ENCODE peak calls at places on chromosomes 7 and 10, in eight cellular contexts. A is HCT116, O is esophagus squamous epithelium, V is endothelial cell of umbilical vein, F is Peyer's patch, W is transverse colon, I is GM12878, E is uterus. N is an unnamed sample. For H3K4me1, the result is how much of the 10 kb centered on the place peaks cover.

GRCh38 chr7:123979876-123980275 is 53.0 kb downstream of the TMEM229A start:
- DNase-seq in A (no peak), E (no peak), I (no peak), O (no peak), F (no peak), W (no peak), V (no peak), N (no peak)

GRCh38 chr7:149220534-149220933 is 18.9 kb upstream of the ZNF212 start:
- DNase-seq in I (no peak), A (no peak), O (no peak), E (no peak), F (no peak), V (no peak), W (no peak), N (no peak)

GRCh38 chr7:47571355-47572100 is 10.4 kb downstream of the TNS3 start:
- DNase-seq in A (no peak), E (peak), O (no peak), V (no peak), I (no peak), F (peak), W (peak), N (peak)

GRCh38 chr7:44381494-44382220 is 56.3 kb upstream of the CAMK2B start:
- DNase-seq in O (no peak), W (no peak), V (no peak), F (no peak), E (no peak), I (no peak), A (no peak), N (peak)

GRCh38 chr10:114367041-114367675 is 37.1 kb downstream of the AFAP1L2 start:
- DNase-seq in I (no peak), E (peak), V (no peak), O (no peak), A (no peak), W (no peak), F (no peak), N (no peak)

GRCh38 chr10:29228586-29228985 is 60.3 kb upstream of the LYZL1 start:
- DNase-seq in I (no peak), V (no peak), O (no peak), W (no peak), F (no peak), A (no peak), E (no peak), N (no peak)

GRCh38 chr7:151377406-151377805 is 32.4 kb downstream of the WDR86 start:
- DNase-seq in A (no peak), O (no peak), E (no peak), F (no peak), I (no peak), W (no peak), V (no peak), N (no peak)

GRCh38 chr7:87219545-87220025 is at the start of gene TMEM243:
- DNase-seq in F (peak), O (peak), I (peak), E (peak), A (no peak), W (peak), V (peak), N (peak)

GRCh38 chr7:112162161-112163020 is 43.8 kb downstream of the DOCK4 start:
- DNase-seq in A (no peak), W (no peak), I (no peak), O (no peak), E (peak), V (peak), F (no peak), N (no peak)

GRCh38 chr7:28128608-28129007 is 52.0 kb downstream of the JAZF1 start:
- DNase-seq in E (no peak), F (no peak), A (no peak), V (peak), O (no peak), W (no peak), I (no peak), N (no peak)

GRCh38 chr7:144386741-144387140 is 16.8 kb downstream of the NOBOX start:
- DNase-seq in O (no peak), V (no peak), A (no peak), W (no peak), I (no peak), E (no peak), F (no peak), N (no peak)

GRCh38 chr7:33423646-33424020 is 294.3 kb downstream of the BBS9 start:
- DNase-seq in V (peak), O (no peak), F (no peak), I (peak), W (no peak), A (peak), E (no peak), N (no peak)

GRCh38 chr10:44323838-44324237 is 61.1 kb downstream of the CXCL12 start:
- DNase-seq in W (no peak), E (no peak), A (no peak), I (no peak), F (no peak), V (no peak), O (no peak), N (no peak)

GRCh38 chr10:43461950-43462349 is 25.0 kb downstream of the ZNF487 start:
- DNase-seq in E (peak), O (no peak), I (no peak), F (no peak), V (peak), W (no peak), A (peak), N (no peak)

GRCh38 chr7:44876393-44876792 is 8.9 kb downstream of the PURB start:
- DNase-seq in F (no peak), E (no peak), A (no peak), I (no peak), V (no peak), O (no peak), W (no peak), N (no peak)

GRCh38 chr10:45428611-45429510 is 54.8 kb downstream of the ALOX5 start:
- DNase-seq in V (no peak), W (no peak), F (no peak), I (no peak), A (no peak), O (no peak), E (no peak), N (no peak)

GRCh38 chr7:128794436-128794835 is 2.7 kb downstream of the CCDC136 start:
- DNase-seq in W (no peak), A (no peak), V (no peak), E (no peak), I (no peak), F (no peak), O (no peak), N (no peak)

GRCh38 chr10:3783313-3783689 is 1.7 kb downstream of the KLF6 start:
- DNase-seq in I (peak), F (peak), W (peak), V (no peak), E (peak), O (no peak), A (no peak), N (no peak)

GRCh38 chr7:75995996-75996395 is 1.6 kb upstream of the TMEM120A start:
- DNase-seq in W (no peak), V (no peak), E (no peak), I (no peak), F (no peak), A (no peak), O (no peak), N (no peak)

GRCh38 chr7:151631149-151631967 is 111.7 kb upstream of the RHEB start:
- DNase-seq in A (no peak), O (no peak), W (no peak), E (peak), I (peak), V (peak), F (no peak), N (no peak)

GRCh38 chr10:78326372-78326771 is 292.7 kb downstream of the RPS24 start:
- DNase-seq in E (no peak), A (no peak), O (no peak), V (no peak), F (no peak), W (no peak), I (no peak), N (no peak)

GRCh38 chr10:34956756-34957155 is 133.4 kb downstream of the CUL2 start:
- DNase-seq in E (no peak), W (no peak), I (no peak), O (no peak), A (no peak), V (no peak), F (no peak), N (no peak)
- H3K27ac ChIP-seq in E (no peak), W (no peak), I (no peak), O (no peak), A (no peak), V (no peak), F (no peak), N (no peak)

GRCh38 chr7:139629392-139630082 is 106.1 kb downstream of the CLEC2L start:
- DNase-seq in V (no peak), W (no peak), O (no peak), A (no peak), I (no peak), E (no peak), F (no peak), N (no peak)
- H3K4me1 ChIP-seq in V (under half), W (under half), O (under half), A (under half), I (under half), E (under half), F (under half), N (under half)

GRCh38 chr10:89644967-89645741 is at the start of gene PANK1:
- DNase-seq in E (peak), V (peak), O (peak), F (peak), A (peak), W (peak), I (peak), N (peak)
- TF ChIP-seq POLR2A in E (no peak), V (peak), O (no peak), F (no peak), A (peak), W (peak), I (peak), N (no peak)

GRCh38 chr10:26448292-26448691 is 10.2 kb downstream of the APBB1IP start:
- DNase-seq in I (no peak), E (no peak), W (no peak), A (no peak), V (no peak), F (no peak), O (no peak), N (no peak)
- H3K27ac ChIP-seq in I (peak), E (no peak), W (peak), A (no peak), V (no peak), F (no peak), O (no peak), N (no peak)

GRCh38 chr10:14560794-14561765 is 213.6 kb downstream of the FAM107B start:
- DNase-seq in W (no peak), A (no peak), O (no peak), V (no peak), F (no peak), I (no peak), E (no peak), N (no peak)
- H3K4me1 ChIP-seq in W (under half), A (under half), O (under half), V (under half), F (under half), I (under half), E (under half), N (under half)

N was measured in breast epithelium.